ENCODE peak calls at places on chromosomes 13 and 19, in seven cellular contexts. Q is cardiac muscle cell, R is upper lobe of right lung, N is SK-N-SH, F is AG10803, G is BJ, I is fibroblast of mammary gland. P is an unnamed sample.

GRCh38 chr13:52428295-52428694 is 22.1 kb downstream of the VPS36 start:
- DNase-seq in N (peak; percentile 33), G (no peak), R (no peak), I (no peak), Q (peak; percentile 48), F (no peak), P (no peak)

GRCh38 chr13:71714802-71715375 is 152.1 kb downstream of the DACH1 start:
- DNase-seq in R (no peak), Q (no peak), F (no peak), I (no peak), G (no peak), N (no peak), P (no peak)

GRCh38 chr13:112683581-112683980 is 6.3 kb upstream of the ATP11A start:
- DNase-seq in R (peak; percentile 9), F (no peak), G (no peak), Q (no peak), N (no peak), I (no peak), P (no peak)

GRCh38 chr19:47776568-47776967 is 1.9 kb upstream of the SELENOW start:
- DNase-seq in I (no peak), N (no peak), Q (no peak), R (no peak), G (no peak), F (no peak), P (no peak)

GRCh38 chr19:43735957-43736356 is 18.8 kb downstream of the SMG9 start:
- DNase-seq in G (no peak), N (no peak), Q (no peak), R (no peak), F (peak; percentile 67), I (no peak), P (no peak)

GRCh38 chr19:35347171-35347929 is at the start of gene FFAR1:
- DNase-seq in R (peak; percentile 28), G (no peak), F (no peak), Q (no peak), N (no peak), I (no peak), P (peak; percentile 96)

GRCh38 chr19:13208131-13208963 is 58.1 kb downstream of the IER2 start:
- DNase-seq in R (peak; percentile 73), N (no peak), Q (peak; percentile 92), F (peak; percentile 76), G (no peak), I (peak; percentile 82), P (peak; percentile 84)

GRCh38 chr19:31548941-31549340 is 199.7 kb upstream of the TSHZ3 start:
- DNase-seq in Q (peak; percentile 63), F (peak; percentile 50), G (no peak), N (no peak), R (no peak), I (peak; percentile 54), P (no peak)

GRCh38 chr19:3135961-3136683 is at the start of gene GNA15:
- DNase-seq in F (no peak), N (no peak), Q (no peak), I (no peak), R (peak; percentile 86), G (no peak), P (no peak)

GRCh38 chr13:109773276-109773675 is 13.1 kb downstream of the IRS2 start:
- DNase-seq in N (no peak), G (no peak), R (no peak), Q (no peak), F (no peak), I (peak; percentile 48), P (no peak)

GRCh38 chr19:3849092-3849491 is 19.7 kb downstream of the ZFR2 start:
- DNase-seq in Q (no peak), I (peak; percentile 11), N (peak; percentile 57), F (no peak), G (no peak), R (no peak), P (no peak)

GRCh38 chr19:10640361-10640760 is 13.8 kb upstream of the ILF3 start:
- DNase-seq in R (no peak), N (no peak), I (no peak), G (no peak), F (no peak), Q (no peak), P (no peak)

GRCh38 chr13:91805605-91806004 is 407.2 kb downstream of the GPC5 start:
- DNase-seq in N (no peak), R (no peak), F (no peak), G (no peak), I (no peak), Q (peak; percentile 5), P (no peak)

GRCh38 chr13:114110091-114110829 is 22.2 kb downstream of the RASA3 start:
- DNase-seq in N (peak; percentile 66), Q (no peak), F (peak; percentile 48), I (peak; percentile 50), R (peak; percentile 78), G (no peak), P (no peak)

GRCh38 chr13:50357586-50358118 is 342.4 kb downstream of the KCNRG start:
- DNase-seq in R (no peak), Q (peak; percentile 76), I (peak; percentile 92), N (no peak), F (peak; percentile 76), G (peak; percentile 28), P (no peak)

GRCh38 chr19:34938886-34939285 is 12.2 kb downstream of the ZNF30 start:
- DNase-seq in I (no peak), G (no peak), R (no peak), N (no peak), F (no peak), Q (no peak), P (no peak)

GRCh38 chr19:4338441-4339350 is at the start of gene STAP2:
- DNase-seq in N (no peak), R (peak; percentile 82), Q (peak; percentile 17), I (no peak), F (no peak), G (no peak), P (no peak)

GRCh38 chr19:23070353-23070781 is 46.5 kb upstream of the ZNF730 start:
- DNase-seq in I (peak; percentile 59), N (peak; percentile 73), R (no peak), F (peak; percentile 30), G (no peak), Q (peak; percentile 60), P (no peak)

GRCh38 chr19:35249848-35250711 is 1.3 kb downstream of the LSR start:
- DNase-seq in R (peak; percentile 61), Q (no peak), F (no peak), I (no peak), N (no peak), G (no peak), P (no peak)

GRCh38 chr19:5826531-5827341 is 12.8 kb downstream of the FUT6 start:
- DNase-seq in Q (peak; percentile 45), F (peak; percentile 29), G (no peak), I (peak; percentile 26), N (peak; percentile 83), R (peak; percentile 89), P (no peak)

GRCh38 chr13:38494445-38494844 is 144.8 kb downstream of the UFM1 start:
- DNase-seq in R (no peak), I (no peak), N (no peak), Q (no peak), G (no peak), F (no peak), P (no peak)

GRCh38 chr19:32879741-32880140 is 10.2 kb upstream of the SLC7A9 start:
- DNase-seq in F (no peak), G (no peak), Q (no peak), I (no peak), R (peak; percentile 52), N (no peak), P (no peak)

GRCh38 chr19:7751157-7751783 is 3.9 kb upstream of the CD209 start:
- DNase-seq in N (no peak), Q (no peak), I (peak; percentile 18), R (no peak), G (no peak), F (no peak), P (peak; percentile 45)

GRCh38 chr19:20503536-20503935 is 62.0 kb downstream of the ZNF737 start:
- DNase-seq in G (no peak), F (peak; percentile 4), R (no peak), I (peak; percentile 58), Q (peak; percentile 7), N (no peak), P (no peak)

GRCh38 chr19:29139227-29139626 is 73.7 kb downstream of the UQCRFS1 start:
- DNase-seq in G (no peak), I (no peak), N (no peak), Q (no peak), F (no peak), R (no peak), P (no peak)

DNA sequence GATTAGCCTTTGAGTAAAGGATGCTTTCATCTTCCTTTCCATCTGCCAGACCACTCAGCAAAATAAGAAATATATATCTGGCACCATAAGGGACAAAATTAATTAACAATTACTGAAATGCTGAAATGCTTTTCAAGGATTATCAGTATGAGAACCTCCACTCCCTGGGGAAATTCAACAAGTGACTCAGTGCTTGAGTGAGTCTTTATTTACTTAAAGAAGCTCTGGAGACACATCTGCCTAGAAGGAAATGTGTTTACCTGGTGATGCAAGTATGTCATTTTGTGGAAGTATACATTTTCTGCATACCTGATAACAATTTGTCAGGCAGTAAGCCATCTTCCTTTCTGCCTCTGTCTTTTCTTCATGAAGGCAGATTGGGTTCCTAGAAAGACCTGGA is 23.4 kb downstream of the ZNF560 start:
- DNase-seq in G (no peak), N (no peak), Q (no peak), R (no peak), I (no peak), F (no peak), P (no peak)
- H3K4me3 ChIP-seq in G (no peak overlapping the region), N (no peak overlapping the region), Q (no peak overlapping the region), R (no peak overlapping the region), I (no peak overlapping the region), F (no peak overlapping the region), P (no peak overlapping the region)

GRCh38 chr13:39676315-39676876 is 20.9 kb downstream of the COG6 start:
- DNase-seq in F (peak; percentile 49), G (no peak), R (no peak), N (peak; percentile 19), Q (peak; percentile 74), I (peak; percentile 68), P (no peak)
- TF ChIP-seq CTCF in F (peak; percentile 57), G (peak; percentile 40), R (peak; percentile 53), N (peak; percentile 66), Q (peak; percentile 48), I (peak; percentile 46), P (peak; percentile 29)

GRCh38 chr19:1401889-1402217 is 511 bp upstream of the GAMT start:
- DNase-seq in R (no peak), G (no peak), N (no peak), I (no peak), Q (no peak), F (no peak), P (no peak)
- H3K4me3 ChIP-seq in R (peak overlapping the region; percentile 66), G (peak overlapping the region; percentile 77), N (peak overlapping the region; percentile 75), I (peak overlapping the region; percentile 19), Q (peak overlapping the region; percentile 86), F (peak overlapping the region; percentile 51), P (peak overlapping the region; percentile 58)

DNA sequence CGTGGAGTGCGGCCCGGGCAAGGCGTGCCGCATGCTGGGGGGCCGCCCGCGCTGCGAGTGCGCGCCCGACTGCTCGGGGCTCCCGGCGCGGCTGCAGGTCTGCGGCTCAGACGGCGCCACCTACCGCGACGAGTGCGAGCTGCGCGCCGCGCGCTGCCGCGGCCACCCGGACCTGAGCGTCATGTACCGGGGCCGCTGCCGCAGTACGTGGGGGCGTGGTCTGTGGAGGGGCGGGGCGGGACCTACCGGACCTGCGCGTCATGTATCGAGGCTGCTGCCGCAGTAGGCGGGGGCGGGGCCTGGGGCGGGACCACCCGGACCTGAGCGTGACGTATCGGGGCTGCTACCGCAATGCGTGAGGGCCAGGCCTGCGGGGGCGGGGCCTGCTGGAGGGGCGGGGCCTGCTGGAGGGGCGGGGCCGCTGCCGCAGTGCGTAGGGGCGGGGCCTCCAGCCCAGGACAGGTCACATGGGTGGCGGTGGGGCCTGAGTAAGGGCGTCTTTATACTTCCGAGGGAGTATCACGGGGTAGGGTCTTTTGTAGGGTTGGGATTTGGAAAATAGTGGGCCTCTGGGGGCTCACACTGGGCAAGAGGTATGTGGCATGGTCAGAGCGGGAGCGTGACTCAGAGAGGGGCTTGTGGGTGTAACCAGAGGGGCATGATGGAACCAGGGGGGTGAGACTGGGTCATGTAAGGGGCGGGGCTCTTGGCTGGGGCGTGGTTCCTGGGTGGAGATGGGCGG is 4.3 kb downstream of the FSTL3 start:
- DNase-seq in I (peak; percentile 96), R (peak; percentile 100), F (peak; percentile 98), N (peak; percentile 98), Q (peak; percentile 99), G (peak; percentile 89), P (peak; percentile 89)
- TF ChIP-seq CTCF in I (no peak), R (peak; percentile 39), F (peak; percentile 29), N (peak; percentile 41), Q (peak; percentile 28), G (peak; percentile 20), P (peak; percentile 34)